ENCODE peak calls at places on chromosomes 13 and 19, in seven cellular contexts. One of them, this sample, is unnamed.

GRCh38 chr19:18098891-18099622 is 1.5 kb downstream of the MAST3 start:
- DNase-seq in memory B cell: peak; percentile 74
- DNase-seq in HuH-7.5: no peak
- DNase-seq in NCI-H1092: no peak
- DNase-seq in iris pigment epithelial cell: no peak
- DNase-seq in ascending aorta: no peak
- DNase-seq in Daoy: no peak
- DNase-seq in this sample: no peak

GRCh38 chr13:67318398-67318797 is 88.3 kb upstream of the PCDH9 start:
- DNase-seq in HuH-7.5: no peak
- DNase-seq in NCI-H1092: no peak
- DNase-seq in ascending aorta: no peak
- DNase-seq in memory B cell: no peak
- DNase-seq in Daoy: no peak
- DNase-seq in iris pigment epithelial cell: peak; percentile 54
- DNase-seq in this sample: no peak

GRCh38 chr19:7004313-7004931 is 16.8 kb downstream of the MBD3L2B start:
- DNase-seq in ascending aorta: no peak
- DNase-seq in iris pigment epithelial cell: peak; percentile 66
- DNase-seq in NCI-H1092: no peak
- DNase-seq in HuH-7.5: peak; percentile 58
- DNase-seq in memory B cell: no peak
- DNase-seq in Daoy: peak; percentile 47
- DNase-seq in this sample: no peak

GRCh38 chr13:73513751-73514150 is 454.9 kb downstream of the KLF5 start:
- DNase-seq in memory B cell: no peak
- DNase-seq in Daoy: no peak
- DNase-seq in ascending aorta: no peak
- DNase-seq in HuH-7.5: no peak
- DNase-seq in iris pigment epithelial cell: no peak
- DNase-seq in NCI-H1092: no peak
- DNase-seq in this sample: no peak

GRCh38 chr13:30388401-30389283 is 33.7 kb upstream of the UBE2L5 start:
- DNase-seq in HuH-7.5: no peak
- DNase-seq in ascending aorta: no peak
- DNase-seq in memory B cell: no peak
- DNase-seq in Daoy: no peak
- DNase-seq in NCI-H1092: no peak
- DNase-seq in iris pigment epithelial cell: peak; percentile 69
- DNase-seq in this sample: peak; percentile 8

GRCh38 chr13:102773441-102774209 is at the start of gene TEX30:
- DNase-seq in NCI-H1092: peak; percentile 86
- DNase-seq in memory B cell: peak; percentile 89
- DNase-seq in ascending aorta: peak; percentile 38
- DNase-seq in iris pigment epithelial cell: peak; percentile 83
- DNase-seq in Daoy: peak; percentile 90
- DNase-seq in HuH-7.5: peak; percentile 56
- DNase-seq in this sample: peak; percentile 87

GRCh38 chr19:38033658-38034150 is 126.7 kb downstream of the SIPA1L3 start:
- DNase-seq in HuH-7.5: no peak
- DNase-seq in NCI-H1092: no peak
- DNase-seq in memory B cell: peak; percentile 58
- DNase-seq in ascending aorta: no peak
- DNase-seq in iris pigment epithelial cell: peak; percentile 55
- DNase-seq in Daoy: peak; percentile 64
- DNase-seq in this sample: no peak

GRCh38 chr13:78182813-78183212 is 264.2 kb upstream of the EDNRB start:
- DNase-seq in ascending aorta: no peak
- DNase-seq in Daoy: no peak
- DNase-seq in HuH-7.5: no peak
- DNase-seq in memory B cell: no peak
- DNase-seq in NCI-H1092: no peak
- DNase-seq in iris pigment epithelial cell: no peak
- DNase-seq in this sample: no peak

GRCh38 chr19:35135389-35135909 is 590 bp upstream of the LGI4 start:
- DNase-seq in memory B cell: peak; percentile 79
- DNase-seq in iris pigment epithelial cell: peak; percentile 54
- DNase-seq in Daoy: peak; percentile 73
- DNase-seq in NCI-H1092: no peak
- DNase-seq in ascending aorta: no peak
- DNase-seq in HuH-7.5: peak; percentile 98
- DNase-seq in this sample: peak; percentile 89

GRCh38 chr13:100363351-100363750 is 225.2 kb downstream of the GGACT start:
- DNase-seq in iris pigment epithelial cell: peak; percentile 88
- DNase-seq in ascending aorta: no peak
- DNase-seq in memory B cell: no peak
- DNase-seq in NCI-H1092: no peak
- DNase-seq in HuH-7.5: no peak
- DNase-seq in Daoy: peak; percentile 5
- DNase-seq in this sample: no peak

GRCh38 chr13:32426191-32426980 is 1.5 kb downstream of the N4BP2L1 start:
- DNase-seq in ascending aorta: no peak
- DNase-seq in HuH-7.5: no peak
- DNase-seq in iris pigment epithelial cell: peak; percentile 18
- DNase-seq in memory B cell: peak; percentile 42
- DNase-seq in NCI-H1092: no peak
- DNase-seq in Daoy: peak; percentile 24
- DNase-seq in this sample: no peak

GRCh38 chr19:6271721-6272410 is 7.9 kb downstream of the MLLT1 start:
- DNase-seq in Daoy: no peak
- DNase-seq in iris pigment epithelial cell: peak; percentile 69
- DNase-seq in NCI-H1092: peak; percentile 72
- DNase-seq in memory B cell: no peak
- DNase-seq in ascending aorta: no peak
- DNase-seq in HuH-7.5: no peak
- DNase-seq in this sample: no peak

GRCh38 chr13:101341464-101341863 is 74.8 kb downstream of the NALCN start:
- DNase-seq in NCI-H1092: no peak
- DNase-seq in iris pigment epithelial cell: no peak
- DNase-seq in memory B cell: no peak
- DNase-seq in Daoy: no peak
- DNase-seq in HuH-7.5: no peak
- DNase-seq in ascending aorta: no peak
- DNase-seq in this sample: no peak

GRCh38 chr13:74145249-74145970 is 11.2 kb upstream of the KLF12 start:
- DNase-seq in iris pigment epithelial cell: peak; percentile 58
- DNase-seq in ascending aorta: no peak
- DNase-seq in HuH-7.5: no peak
- DNase-seq in NCI-H1092: peak; percentile 27
- DNase-seq in memory B cell: no peak
- DNase-seq in Daoy: no peak
- DNase-seq in this sample: no peak

GRCh38 chr13:60335531-60335930 is 61.5 kb upstream of the TDRD3 start:
- DNase-seq in ascending aorta: no peak
- DNase-seq in Daoy: no peak
- DNase-seq in memory B cell: no peak
- DNase-seq in iris pigment epithelial cell: peak; percentile 13
- DNase-seq in HuH-7.5: no peak
- DNase-seq in NCI-H1092: no peak
- DNase-seq in this sample: no peak

GRCh38 chr19:10352764-10353671 is 13.6 kb upstream of the ICAM3 start:
- DNase-seq in memory B cell: no peak
- DNase-seq in NCI-H1092: no peak
- DNase-seq in Daoy: no peak
- DNase-seq in iris pigment epithelial cell: no peak
- DNase-seq in HuH-7.5: no peak
- DNase-seq in ascending aorta: no peak
- DNase-seq in this sample: peak; percentile 24

GRCh38 chr19:16841391-16841926 is 12.3 kb downstream of the SIN3B start:
- DNase-seq in ascending aorta: no peak
- DNase-seq in NCI-H1092: no peak
- DNase-seq in HuH-7.5: no peak
- DNase-seq in memory B cell: no peak
- DNase-seq in iris pigment epithelial cell: no peak
- DNase-seq in Daoy: no peak
- DNase-seq in this sample: no peak

GRCh38 chr19:12365094-12365371 is 450 bp downstream of the ZNF442 start:
- DNase-seq in ascending aorta: no peak
- DNase-seq in Daoy: peak; percentile 13
- DNase-seq in memory B cell: no peak
- DNase-seq in iris pigment epithelial cell: peak; percentile 34
- DNase-seq in NCI-H1092: peak; percentile 6
- DNase-seq in HuH-7.5: peak; percentile 48
- DNase-seq in this sample: no peak

GRCh38 chr13:48159436-48160225 is 64.7 kb upstream of the MED4 start:
- DNase-seq in NCI-H1092: no peak
- DNase-seq in HuH-7.5: no peak
- DNase-seq in iris pigment epithelial cell: no peak
- DNase-seq in memory B cell: no peak
- DNase-seq in Daoy: peak; percentile 60
- DNase-seq in ascending aorta: no peak
- DNase-seq in this sample: no peak

This sample was measured in Caco-2.